ENCODE peak calls at places on chromosomes 13 and 19, in seven cellular contexts. Z is HTR-8/SVneo, O is breast epithelium, U is AG09309, S is Calu3, P is activated gamma-delta T cell, Q is amniotic stem cell. V is an unnamed sample.

GRCh38 chr13:83450586-83450985 is 431.7 kb downstream of the SLITRK1 start:
- DNase-seq in Z (no peak), O (no peak), U (no peak), S (no peak), P (no peak), Q (peak; percentile 2), V (no peak)

GRCh38 chr19:12790628-12791344 is 500 bp upstream of the JUNB start:
- DNase-seq in Z (no peak), O (no peak), U (no peak), S (no peak), P (no peak), Q (no peak), V (no peak)

GRCh38 chr13:42361701-42362100 is 89.7 kb downstream of the AKAP11 start:
- DNase-seq in Z (no peak), O (no peak), U (no peak), S (no peak), P (no peak), Q (no peak), V (no peak)

GRCh38 chr19:46736544-46737274 is 9.1 kb upstream of the FKRP start:
- DNase-seq in Z (no peak), O (no peak), U (no peak), S (no peak), P (no peak), Q (no peak), V (peak; percentile 42)

GRCh38 chr19:43847246-43847645 is 20.1 kb downstream of the ZNF283 start:
- DNase-seq in Z (no peak), O (no peak), U (no peak), S (no peak), P (no peak), Q (no peak), V (no peak)

GRCh38 chr13:27971236-27971645 is 2.1 kb upstream of the CDX2 start:
- DNase-seq in Z (no peak), O (no peak), U (no peak), S (no peak), P (no peak), Q (no peak), V (peak; percentile 22)

GRCh38 chr19:4704317-4704673 is 19.3 kb downstream of the DPP9 start:
- DNase-seq in Z (no peak), O (no peak), U (no peak), S (no peak), P (no peak), Q (no peak), V (no peak)

GRCh38 chr19:53102701-53103140 is 501 bp downstream of the ZNF160 start:
- DNase-seq in Z (no peak), O (no peak), U (no peak), S (peak; percentile 5), P (no peak), Q (no peak), V (peak; percentile 29)

GRCh38 chr19:49591731-49592485 is 926 bp downstream of the PRR12 start:
- DNase-seq in Z (peak; percentile 50), O (peak; percentile 37), U (no peak), S (peak; percentile 52), P (no peak), Q (no peak), V (peak; percentile 40)

GRCh38 chr13:73849292-73849691 is 284.9 kb downstream of the KLF12 start:
- DNase-seq in Z (peak; percentile 7), O (no peak), U (no peak), S (no peak), P (no peak), Q (no peak), V (no peak)

GRCh38 chr19:17755977-17756670 is 4.8 kb downstream of the FCHO1 start:
- DNase-seq in Z (no peak), O (no peak), U (no peak), S (peak; percentile 39), P (no peak), Q (no peak), V (peak; percentile 78)

GRCh38 chr19:48398329-48399235 is 5.1 kb downstream of the GRIN2D start:
- DNase-seq in Z (no peak), O (peak; percentile 48), U (no peak), S (peak; percentile 85), P (peak; percentile 86), Q (no peak), V (peak; percentile 78)

GRCh38 chr19:2327773-2328400 is 499 bp downstream of the LSM7 start:
- DNase-seq in Z (no peak), O (no peak), U (peak; percentile 66), S (peak; percentile 41), P (no peak), Q (peak; percentile 31), V (peak; percentile 52)

GRCh38 chr13:98740131-98740530 is 12.3 kb downstream of the SLC15A1 start:
- DNase-seq in Z (no peak), O (no peak), U (no peak), S (no peak), P (no peak), Q (no peak), V (no peak)

GRCh38 chr19:566403-566802 is 6.0 kb upstream of the BSG start:
- DNase-seq in Z (no peak), O (peak; percentile 43), U (peak; percentile 81), S (no peak), P (no peak), Q (no peak), V (no peak)

GRCh38 chr19:34982275-34982674 is 17.8 kb upstream of the GRAMD1A start:
- DNase-seq in Z (no peak), O (no peak), U (no peak), S (no peak), P (no peak), Q (no peak), V (no peak)

GRCh38 chr13:111322001-111322915 is 1.8 kb downstream of the TEX29 start:
- DNase-seq in Z (no peak), O (no peak), U (no peak), S (no peak), P (no peak), Q (no peak), V (peak; percentile 17)

GRCh38 chr19:10230155-10230903 is 802 bp downstream of the S1PR2 start:
- DNase-seq in Z (peak; percentile 47), O (peak; percentile 57), U (no peak), S (peak; percentile 15), P (peak; percentile 59), Q (no peak), V (peak; percentile 40)

GRCh38 chr13:79225487-79226232 is 180.4 kb downstream of the RBM26 start:
- DNase-seq in Z (no peak), O (no peak), U (no peak), S (no peak), P (no peak), Q (no peak), V (no peak)

GRCh38 chr19:17304386-17305047 is 1.2 kb upstream of the MRPL34 start:
- DNase-seq in Z (no peak), O (peak; percentile 61), U (no peak), S (no peak), P (no peak), Q (no peak), V (no peak)

GRCh38 chr13:46622918-46623256 is 69.9 kb downstream of the LRCH1 start:
- DNase-seq in Z (peak; percentile 18), O (peak; percentile 39), U (peak; percentile 73), S (no peak), P (no peak), Q (no peak), V (no peak)

GRCh38 chr19:28217064-28217463 is 995.9 kb downstream of the UQCRFS1 start:
- DNase-seq in Z (no peak), O (no peak), U (no peak), S (no peak), P (no peak), Q (no peak), V (no peak)

GRCh38 chr19:43432866-43433673 is 18.4 kb downstream of the TEX101 start:
- DNase-seq in Z (peak; percentile 75), O (no peak), U (no peak), S (peak; percentile 86), P (no peak), Q (peak; percentile 44), V (peak; percentile 69)

GRCh38 chr19:7925171-7925837 is 631 bp downstream of the CTXN1 start:
- DNase-seq in Z (peak; percentile 91), O (peak; percentile 54), U (no peak), S (peak; percentile 68), P (peak; percentile 60), Q (peak; percentile 39), V (peak; percentile 68)

GRCh38 chr13:27960362-27961226 is 8.5 kb downstream of the CDX2 start:
- DNase-seq in Z (no peak), O (peak; percentile 35), U (no peak), S (peak; percentile 80), P (no peak), Q (no peak), V (peak; percentile 81)

GRCh38 chr19:40255619-40256166 is 29.2 kb upstream of the CCNP start:
- DNase-seq in Z (no peak), O (no peak), U (no peak), S (no peak), P (no peak), Q (no peak), V (no peak)

GRCh38 chr19:14476307-14476662 is 1.1 kb upstream of the PTGER1 start:
- DNase-seq in Z (no peak), O (no peak), U (no peak), S (no peak), P (no peak), Q (no peak), V (no peak)

GRCh38 chr19:33134571-33135041 is 2.7 kb downstream of the WDR88 start:
- DNase-seq in Z (no peak), O (no peak), U (no peak), S (no peak), P (no peak), Q (no peak), V (no peak)

GRCh38 chr13:26186995-26187394 is 35.1 kb downstream of the RNF6 start:
- DNase-seq in Z (no peak), O (no peak), U (no peak), S (peak; percentile 1), P (no peak), Q (no peak), V (no peak)

GRCh38 chr13:93279982-93280381 is 53.4 kb downstream of the GPC6 start:
- DNase-seq in Z (no peak), O (no peak), U (no peak), S (no peak), P (no peak), Q (no peak), V (no peak)

GRCh38 chr19:49687566-49688316 is 1.7 kb upstream of the ADM5 start:
- DNase-seq in Z (no peak), O (no peak), U (no peak), S (no peak), P (no peak), Q (no peak), V (no peak)

GRCh38 chr19:38556521-38557174 is 61.1 kb downstream of the MAP4K1 start:
- DNase-seq in Z (no peak), O (no peak), U (no peak), S (peak; percentile 20), P (no peak), Q (no peak), V (no peak)

GRCh38 chr13:93233997-93234416 is 7.4 kb downstream of the GPC6 start:
- DNase-seq in Z (no peak), O (no peak), U (no peak), S (no peak), P (no peak), Q (no peak), V (no peak)

GRCh38 chr13:47929156-47929555 is 71.9 kb downstream of the SUCLA2 start:
- DNase-seq in Z (no peak), O (no peak), U (no peak), S (no peak), P (no peak), Q (no peak), V (no peak)

GRCh38 chr13:110360598-110360997 is 53.5 kb downstream of the COL4A2 start:
- DNase-seq in Z (no peak), O (no peak), U (no peak), S (no peak), P (no peak), Q (no peak), V (no peak)

GRCh38 chr19:18023596-18024212 is 15.7 kb downstream of the ARRDC2 start:
- DNase-seq in Z (no peak), O (peak; percentile 78), U (no peak), S (no peak), P (no peak), Q (no peak), V (peak; percentile 64)

GRCh38 chr13:46168341-46168740 is 13.6 kb downstream of the LCP1 start:
- DNase-seq in Z (no peak), O (peak; percentile 58), U (no peak), S (no peak), P (no peak), Q (no peak), V (no peak)

GRCh38 chr13:34358811-34359513 is 541.0 kb downstream of the RFC3 start:
- DNase-seq in Z (no peak), O (no peak), U (peak; percentile 72), S (no peak), P (no peak), Q (no peak), V (no peak)

V was measured in stomach.